ENCODE peak calls at places on chromosomes 6 and 20, in four cellular contexts. One of them, this sample, is unnamed.

GRCh38 chr20:56391596-56392281 is at the start of gene AURKA:
- DNase-seq in body of pancreas: no peak
- DNase-seq in uterus: no peak
- DNase-seq in fibroblast of lung: peak
- DNase-seq in this sample: no peak

GRCh38 chr6:110682460-110682853 is 132.8 kb downstream of the CDK19 start:
- DNase-seq in body of pancreas: peak
- DNase-seq in uterus: no peak
- DNase-seq in fibroblast of lung: peak
- DNase-seq in this sample: peak

GRCh38 chr6:111427341-111428116 is 55.5 kb downstream of the REV3L start:
- DNase-seq in body of pancreas: peak
- DNase-seq in uterus: no peak
- DNase-seq in fibroblast of lung: peak
- DNase-seq in this sample: peak

GRCh38 chr20:25256226-25256859 is 8.5 kb downstream of the PYGB start:
- DNase-seq in fibroblast of lung: no peak
- DNase-seq in uterus: no peak
- DNase-seq in body of pancreas: no peak
- DNase-seq in this sample: no peak

GRCh38 chr20:5126512-5127203 is at the start of gene CDS2:
- DNase-seq in fibroblast of lung: peak
- DNase-seq in body of pancreas: peak
- DNase-seq in uterus: peak
- DNase-seq in this sample: peak

GRCh38 chr6:29627762-29628418 is 5.1 kb downstream of the GABBR1 start:
- DNase-seq in body of pancreas: peak
- DNase-seq in uterus: peak
- DNase-seq in fibroblast of lung: peak
- DNase-seq in this sample: no peak

GRCh38 chr20:35264755-35265154 is 13.2 kb downstream of the MMP24OS start:
- DNase-seq in body of pancreas: no peak
- DNase-seq in uterus: no peak
- DNase-seq in fibroblast of lung: peak
- DNase-seq in this sample: peak

GRCh38 chr20:62647521-62648317 is 5.4 kb downstream of the SLCO4A1 start:
- DNase-seq in fibroblast of lung: no peak
- DNase-seq in body of pancreas: no peak
- DNase-seq in uterus: peak
- DNase-seq in this sample: no peak

GRCh38 chr20:19274412-19275015 is 62.1 kb downstream of the SLC24A3 start:
- DNase-seq in uterus: peak
- DNase-seq in fibroblast of lung: no peak
- DNase-seq in body of pancreas: peak
- DNase-seq in this sample: no peak

GRCh38 chr6:45445364-45445748 is 67.6 kb upstream of the SUPT3H start:
- DNase-seq in fibroblast of lung: no peak
- DNase-seq in body of pancreas: no peak
- DNase-seq in uterus: no peak
- DNase-seq in this sample: no peak

GRCh38 chr20:3786126-3786484 is 435 bp downstream of the CENPB start:
- DNase-seq in uterus: peak
- DNase-seq in body of pancreas: peak
- DNase-seq in fibroblast of lung: peak
- DNase-seq in this sample: peak

GRCh38 chr20:35616465-35617396 is 1.1 kb downstream of the SPAG4 start:
- DNase-seq in uterus: peak
- DNase-seq in body of pancreas: peak
- DNase-seq in fibroblast of lung: peak
- DNase-seq in this sample: peak

GRCh38 chr20:34773726-34774125 is 51.7 kb downstream of the NCOA6 start:
- DNase-seq in uterus: no peak
- DNase-seq in fibroblast of lung: no peak
- DNase-seq in body of pancreas: no peak
- DNase-seq in this sample: no peak

GRCh38 chr6:170383466-170384075 is 77.0 kb downstream of the FAM120B start:
- DNase-seq in body of pancreas: no peak
- DNase-seq in fibroblast of lung: no peak
- DNase-seq in uterus: no peak
- DNase-seq in this sample: no peak

GRCh38 chr6:69774740-69775350 is 22.0 kb downstream of the LMBRD1 start:
- DNase-seq in body of pancreas: no peak
- DNase-seq in fibroblast of lung: no peak
- DNase-seq in uterus: no peak
- DNase-seq in this sample: no peak

GRCh38 chr6:144294016-144294415 is 8.9 kb downstream of the UTRN start:
- DNase-seq in uterus: no peak
- DNase-seq in fibroblast of lung: peak
- DNase-seq in body of pancreas: no peak
- DNase-seq in this sample: peak

GRCh38 chr6:26611599-26611998 is 14.8 kb downstream of the ABT1 start:
- DNase-seq in fibroblast of lung: no peak
- DNase-seq in uterus: no peak
- DNase-seq in body of pancreas: no peak
- DNase-seq in this sample: no peak

GRCh38 chr6:15658345-15658744 is 4.5 kb downstream of the DTNBP1 start:
- DNase-seq in fibroblast of lung: no peak
- DNase-seq in body of pancreas: no peak
- DNase-seq in uterus: no peak
- DNase-seq in this sample: no peak

GRCh38 chr6:14142816-14143215 is 25.2 kb downstream of the CD83 start:
- DNase-seq in body of pancreas: no peak
- DNase-seq in uterus: no peak
- DNase-seq in fibroblast of lung: no peak
- DNase-seq in this sample: no peak

GRCh38 chr6:56407883-56408282 is 160.5 kb upstream of the COL21A1 start:
- DNase-seq in body of pancreas: no peak
- DNase-seq in uterus: no peak
- DNase-seq in fibroblast of lung: no peak
- DNase-seq in this sample: no peak

GRCh38 chr6:40904583-40905194 is 134.3 kb downstream of the UNC5CL start:
- DNase-seq in body of pancreas: no peak
- DNase-seq in uterus: no peak
- DNase-seq in fibroblast of lung: no peak
- DNase-seq in this sample: no peak

GRCh38 chr6:82410151-82410621 is 46.6 kb downstream of the TPBG start:
- DNase-seq in body of pancreas: no peak
- DNase-seq in uterus: no peak
- DNase-seq in fibroblast of lung: peak
- DNase-seq in this sample: no peak

GRCh38 chr20:7358670-7359069 is 581.6 kb downstream of the HAO1 start:
- DNase-seq in body of pancreas: no peak
- DNase-seq in fibroblast of lung: no peak
- DNase-seq in uterus: no peak
- DNase-seq in this sample: no peak

GRCh38 chr6:35164868-35165267 is 23.7 kb upstream of the TCP11 start:
- DNase-seq in body of pancreas: no peak
- DNase-seq in fibroblast of lung: no peak
- DNase-seq in uterus: no peak
- DNase-seq in this sample: no peak

GRCh38 chr20:35629432-35630145 is 14.0 kb downstream of the SPAG4 start:
- DNase-seq in body of pancreas: no peak
- DNase-seq in uterus: no peak
- DNase-seq in fibroblast of lung: no peak
- DNase-seq in this sample: no peak

GRCh38 chr6:30060634-30060981 is 457 bp upstream of the POLR1H start:
- DNase-seq in body of pancreas: peak
- DNase-seq in fibroblast of lung: peak
- DNase-seq in uterus: no peak
- DNase-seq in this sample: no peak

GRCh38 chr6:158568549-158568948 is 8.7 kb downstream of the TMEM181 start:
- DNase-seq in uterus: no peak
- DNase-seq in body of pancreas: no peak
- DNase-seq in fibroblast of lung: no peak
- DNase-seq in this sample: no peak

GRCh38 chr6:79421707-79422484 is 115.3 kb downstream of the LCA5 start:
- DNase-seq in uterus: no peak
- DNase-seq in fibroblast of lung: peak
- DNase-seq in body of pancreas: peak
- DNase-seq in this sample: peak

GRCh38 chr6:108353853-108354252 is 59.0 kb downstream of the AFG1L start:
- DNase-seq in uterus: no peak
- DNase-seq in body of pancreas: no peak
- DNase-seq in fibroblast of lung: peak
- DNase-seq in this sample: no peak

GRCh38 chr20:3995067-3995748 is 20.1 kb downstream of the RNF24 start:
- DNase-seq in body of pancreas: no peak
- DNase-seq in fibroblast of lung: peak
- DNase-seq in uterus: no peak
- DNase-seq in this sample: peak

DNA sequence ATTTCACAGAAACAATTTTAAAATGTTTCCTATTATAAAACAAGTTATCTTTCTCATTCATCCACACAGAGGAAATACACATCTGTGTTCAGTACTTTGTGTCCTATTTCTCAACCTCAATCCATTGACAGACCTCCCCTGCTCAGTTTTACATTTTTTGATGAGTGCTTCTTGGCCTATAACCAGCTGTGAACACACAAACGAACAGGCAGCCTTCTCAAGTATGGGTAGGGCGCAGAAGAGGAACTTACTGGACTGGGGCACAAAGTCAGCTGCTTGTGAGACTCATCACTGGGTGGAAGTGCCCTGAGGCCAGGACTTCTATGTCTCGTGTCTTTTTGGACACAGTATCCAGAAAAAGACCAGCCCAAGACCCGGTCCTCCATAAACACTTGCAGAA is 2.8 kb downstream of the RPS6KA2 start:
- DNase-seq in body of pancreas: peak
- DNase-seq in fibroblast of lung: peak
- DNase-seq in uterus: no peak
- DNase-seq in this sample: no peak
- H3K27ac ChIP-seq in body of pancreas: peak
- H3K27ac ChIP-seq in fibroblast of lung: peak
- H3K27ac ChIP-seq in uterus: peak
- H3K27ac ChIP-seq in this sample: no peak

DNA sequence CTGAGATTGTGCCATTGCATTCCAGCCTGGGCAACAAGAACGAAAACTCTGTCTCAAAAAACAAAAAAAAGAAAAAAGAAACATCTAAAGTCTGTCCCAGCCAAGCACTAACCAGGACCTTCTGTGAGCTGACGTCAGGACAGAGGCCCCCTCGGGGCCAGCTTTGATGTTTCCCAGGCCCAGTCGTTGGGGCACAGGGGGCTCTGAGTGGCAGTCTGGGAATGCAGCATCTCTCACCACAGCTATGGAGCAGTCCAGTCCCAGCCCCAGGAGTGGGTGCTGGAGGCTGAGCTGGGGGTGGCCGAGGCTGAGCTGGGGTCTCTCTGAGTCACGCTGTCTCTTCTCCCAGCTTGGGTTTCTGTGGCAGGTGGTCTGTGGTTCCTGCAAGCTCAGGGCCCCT is 46.0 kb upstream of the SRF start:
- DNase-seq in body of pancreas: peak
- DNase-seq in fibroblast of lung: peak
- DNase-seq in uterus: peak
- DNase-seq in this sample: no peak
- H3K27ac ChIP-seq in body of pancreas: no peak
- H3K27ac ChIP-seq in fibroblast of lung: no peak
- H3K27ac ChIP-seq in uterus: peak
- H3K27ac ChIP-seq in this sample: no peak

GRCh38 chr6:28531479-28532128 is 5.9 kb downstream of the GPX5 start:
- DNase-seq in uterus: no peak
- DNase-seq in fibroblast of lung: no peak
- DNase-seq in body of pancreas: no peak
- DNase-seq in this sample: no peak
- H3K27ac ChIP-seq in uterus: no peak
- H3K27ac ChIP-seq in fibroblast of lung: no peak
- H3K27ac ChIP-seq in body of pancreas: no peak
- H3K27ac ChIP-seq in this sample: no peak

DNA sequence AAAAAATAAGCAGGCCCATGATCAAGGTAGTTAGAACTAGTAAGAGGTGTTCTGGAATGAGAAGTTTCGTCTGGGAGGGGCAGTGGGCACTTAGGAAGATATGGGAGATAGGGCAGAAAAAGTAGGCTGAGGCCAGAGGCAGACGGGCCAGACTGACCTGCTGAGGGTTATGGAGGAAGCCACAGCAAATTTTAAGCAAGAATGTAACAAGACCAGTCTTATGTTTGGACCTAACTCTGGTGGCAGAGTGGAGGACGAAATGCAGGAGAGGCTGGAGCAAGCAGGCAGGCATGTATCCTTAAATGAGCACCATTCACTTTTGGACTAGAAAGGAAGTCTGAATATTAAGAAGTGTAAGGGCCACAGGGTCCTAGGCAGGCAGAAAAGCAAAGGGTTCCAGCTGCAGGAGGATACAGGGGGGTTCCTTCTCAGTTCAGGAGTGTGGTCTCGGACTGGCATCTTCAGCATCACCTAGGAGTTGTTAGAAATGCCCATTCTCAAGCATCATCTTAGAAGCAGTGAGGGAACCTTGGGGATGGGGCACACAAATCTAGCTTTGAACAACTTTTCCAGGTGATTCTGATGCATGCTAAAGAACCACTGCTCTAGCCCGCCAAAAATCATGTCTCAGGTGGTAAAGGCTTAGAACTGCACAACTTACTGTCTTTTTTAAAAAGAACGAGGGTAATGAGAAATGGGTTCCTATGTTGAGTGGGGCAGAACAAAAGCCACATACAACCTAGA is 1.7 kb upstream of the DSTN start:
- DNase-seq in uterus: no peak
- DNase-seq in fibroblast of lung: no peak
- DNase-seq in body of pancreas: no peak
- DNase-seq in this sample: peak
- H3K27ac ChIP-seq in uterus: peak
- H3K27ac ChIP-seq in fibroblast of lung: peak
- H3K27ac ChIP-seq in body of pancreas: peak
- H3K27ac ChIP-seq in this sample: peak

GRCh38 chr6:17935188-17936149 is 52.0 kb downstream of the KIF13A start:
- DNase-seq in body of pancreas: no peak
- DNase-seq in fibroblast of lung: no peak
- DNase-seq in uterus: no peak
- DNase-seq in this sample: no peak
- H3K27ac ChIP-seq in body of pancreas: no peak
- H3K27ac ChIP-seq in fibroblast of lung: no peak
- H3K27ac ChIP-seq in uterus: no peak
- H3K27ac ChIP-seq in this sample: no peak

This sample was measured in PC-9.